ENCODE peak calls at places on chromosomes 4 and X, in seven cellular contexts. B is CD4-positive, CD25-positive, alpha-beta regulatory T cell; A is naive thymus-derived CD4-positive, alpha-beta T cell; Z is heart left ventricle; K is GM23248; Y is pancreas; D is hepatocyte. T is an unnamed sample.

GRCh38 chr4:123476089-123476488 is 79.5 kb downstream of the SPRY1 start:
- DNase-seq in A (no peak), Z (no peak), Y (no peak), K (no peak), D (no peak), B (no peak), T (no peak)

GRCh38 chr4:32789026-32789608 is 2068.9 kb downstream of the PCDH7 start:
- DNase-seq in A (no peak), B (no peak), Y (no peak), Z (no peak), D (peak; percentile 12), K (peak; percentile 45), T (no peak)

GRCh38 chrX:9533611-9534010 is 68.8 kb downstream of the TBL1X start:
- DNase-seq in A (no peak), B (no peak), K (no peak), Z (no peak), D (no peak), Y (no peak), T (no peak)

GRCh38 chr4:31086771-31087330 is 366.7 kb downstream of the PCDH7 start:
- DNase-seq in B (no peak), Y (no peak), Z (no peak), D (no peak), A (no peak), K (no peak), T (no peak)

GRCh38 chr4:99617374-99617773 is 40.3 kb downstream of the C4orf54 start:
- DNase-seq in Y (no peak), D (no peak), Z (no peak), K (peak; percentile 23), A (no peak), B (no peak), T (no peak)

GRCh38 chr4:111630705-111631104 is 514.5 kb upstream of the FAM241A start:
- DNase-seq in Y (no peak), D (peak; percentile 48), K (peak; percentile 72), Z (no peak), B (no peak), A (no peak), T (no peak)

GRCh38 chrX:120755066-120755846 is 120.4 kb downstream of the CT47B1 start:
- DNase-seq in D (peak; percentile 39), Z (no peak), Y (peak; percentile 20), A (peak; percentile 55), K (no peak), B (no peak), T (no peak)

GRCh38 chr4:70778888-70779422 is 57.2 kb downstream of the RUFY3 start:
- DNase-seq in D (peak; percentile 51), K (no peak), Z (no peak), B (no peak), Y (no peak), A (no peak), T (no peak)

GRCh38 chr4:127604949-127605709 is 27.6 kb upstream of the INTU start:
- DNase-seq in Z (no peak), Y (no peak), B (no peak), D (peak; percentile 49), K (peak; percentile 79), A (peak; percentile 1), T (no peak)

GRCh38 chr4:4694296-4694772 is 152.5 kb upstream of the STX18 start:
- DNase-seq in D (peak; percentile 70), Z (peak; percentile 55), B (no peak), A (no peak), Y (no peak), K (peak; percentile 43), T (no peak)

GRCh38 chr4:103497692-103498091 is 222.1 kb downstream of the TACR3 start:
- DNase-seq in A (no peak), Y (no peak), K (peak; percentile 7), D (no peak), B (no peak), Z (no peak), T (no peak)

GRCh38 chrX:53284684-53285447 is 3.5 kb upstream of the IQSEC2 start:
- DNase-seq in D (peak; percentile 64), Y (peak; percentile 35), A (peak; percentile 42), K (peak; percentile 61), B (peak; percentile 9), Z (peak; percentile 62), T (peak; percentile 44)

GRCh38 chrX:41561045-41561444 is 113.9 kb downstream of the NYX start:
- DNase-seq in Z (no peak), B (peak; percentile 16), D (peak; percentile 40), Y (peak; percentile 18), A (no peak), K (peak; percentile 85), T (peak; percentile 3)

GRCh38 chr4:61243962-61244361 is 43.8 kb downstream of the ADGRL3 start:
- DNase-seq in A (no peak), D (no peak), Y (no peak), Z (no peak), K (no peak), B (no peak), T (no peak)

GRCh38 chrX:56618250-56618649 is 54.8 kb downstream of the UBQLN2 start:
- DNase-seq in B (no peak), D (no peak), Z (no peak), K (no peak), Y (no peak), A (no peak), T (no peak)

GRCh38 chrX:31178769-31179125 is 106.9 kb upstream of the FTHL17 start:
- DNase-seq in Y (no peak), Z (no peak), D (no peak), B (no peak), A (no peak), K (no peak), T (no peak)

GRCh38 chr4:186557061-186557460 is 1.7 kb upstream of the MTNR1A start:
- DNase-seq in Z (no peak), D (no peak), K (peak; percentile 6), B (no peak), Y (no peak), A (no peak), T (no peak)

GRCh38 chr4:173526724-173527102 is 3.3 kb downstream of the HAND2 start:
- DNase-seq in K (no peak), Z (no peak), Y (no peak), D (no peak), A (no peak), B (no peak), T (no peak)

DNA sequence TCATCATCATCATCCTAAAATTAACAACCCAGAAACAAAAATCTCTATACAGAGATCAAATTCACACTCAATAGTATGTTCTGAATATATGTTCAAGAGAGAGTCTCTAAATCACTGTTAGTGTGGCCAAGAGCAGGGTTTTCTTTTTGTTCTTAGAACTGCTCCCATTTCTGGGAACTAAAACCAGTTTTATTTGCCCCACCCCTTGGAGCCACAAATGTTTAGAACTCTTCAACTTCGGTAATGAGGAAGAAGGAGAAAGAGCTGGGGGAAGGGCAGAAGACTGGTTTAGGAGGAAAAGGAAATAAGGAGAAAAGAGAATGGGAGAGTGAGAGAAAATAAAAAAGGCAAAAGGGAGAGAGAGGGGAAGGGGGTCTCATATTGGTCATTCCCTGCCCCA is 32.3 kb downstream of the CYBB start:
- DNase-seq in A (no peak), Z (no peak), K (no peak), B (no peak), D (no peak), Y (no peak), T (no peak)
- H3K4me1 ChIP-seq in A (no peaks in the 10 kb centered on the region), Z (no peaks in the 10 kb centered on the region), K (no peaks in the 10 kb centered on the region), B (no peaks in the 10 kb centered on the region), D (no peaks in the 10 kb centered on the region), Y (no peaks in the 10 kb centered on the region), T (no peaks in the 10 kb centered on the region)

DNA sequence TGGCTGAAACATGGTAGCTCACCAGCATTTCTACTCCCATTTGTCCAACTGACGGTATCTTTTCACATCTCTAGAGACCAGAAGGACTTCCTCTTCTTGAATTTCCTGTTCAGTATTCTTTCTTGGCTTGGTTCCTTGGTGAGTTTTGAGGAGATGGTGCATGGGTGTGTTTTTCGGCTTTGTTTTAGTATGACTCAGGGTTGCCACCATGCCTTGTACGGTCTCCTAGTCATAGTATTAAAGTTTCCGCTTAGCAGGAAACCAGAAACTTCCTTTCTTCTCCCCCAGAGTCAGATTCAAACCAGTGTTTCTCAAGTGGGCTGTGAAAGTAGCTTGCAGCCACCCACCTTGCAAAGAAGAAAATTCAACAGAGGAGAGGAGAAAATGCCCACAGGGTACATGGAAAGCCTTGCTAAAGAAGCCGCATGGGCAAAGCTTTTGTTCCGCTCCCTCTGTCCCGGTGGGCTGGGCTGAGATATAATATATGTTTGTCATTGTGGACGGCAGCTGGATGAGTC is 5.7 kb downstream of the CD99 start:
- DNase-seq in D (no peak), Z (peak; percentile 26), B (no peak), A (peak; percentile 58), Y (no peak), K (peak; percentile 96), T (no peak)
- H3K27ac ChIP-seq in D (peak overlapping the region; percentile 15), Z (no peak overlapping the region), B (peak overlapping the region; percentile 72), A (peak overlapping the region; percentile 18), Y (no peak overlapping the region), K (peak overlapping the region; percentile 86), T (peak overlapping the region; percentile 95)

DNA sequence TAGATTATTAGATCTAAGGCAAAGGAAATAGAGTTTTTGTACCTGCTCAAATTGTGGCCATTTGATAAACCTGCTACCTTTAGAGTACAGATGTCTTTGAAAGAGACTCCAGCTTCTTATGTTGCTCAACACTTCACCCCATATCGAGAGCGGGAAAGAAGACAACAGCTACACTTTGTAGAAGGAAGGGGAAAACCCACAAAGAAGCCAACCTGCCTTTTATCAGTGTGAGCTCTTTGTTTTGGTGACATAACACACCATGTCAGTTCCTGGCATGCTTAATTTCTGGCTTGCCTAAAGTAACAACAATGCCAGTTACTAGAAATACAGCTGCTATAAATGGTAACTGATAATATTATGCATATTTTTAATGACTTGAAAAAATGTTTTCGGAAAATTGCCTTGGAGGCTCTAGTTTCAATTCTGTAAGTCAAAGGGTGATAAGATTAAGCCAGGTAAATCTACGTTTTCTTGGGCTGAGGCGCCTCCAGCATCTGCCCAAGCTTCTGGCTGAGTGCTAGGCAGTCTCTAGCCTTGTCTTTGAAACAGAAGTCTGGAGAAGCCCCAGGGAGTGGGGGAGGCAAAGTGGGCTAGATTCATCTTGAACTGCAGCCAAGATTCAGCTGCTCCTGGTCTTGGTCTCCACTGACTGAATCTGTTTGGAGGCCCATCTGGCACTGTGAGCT is 186.9 kb upstream of the LEF1 start:
- DNase-seq in K (no peak), B (no peak), Z (no peak), D (no peak), A (peak; percentile 92), Y (no peak), T (no peak)
- H3K4me3 ChIP-seq in K (no peak overlapping the region), B (peak overlapping the region; percentile 23), Z (no peak overlapping the region), D (no peak overlapping the region), A (peak overlapping the region; percentile 20), Y (no peak overlapping the region), T (no peak overlapping the region)

DNA sequence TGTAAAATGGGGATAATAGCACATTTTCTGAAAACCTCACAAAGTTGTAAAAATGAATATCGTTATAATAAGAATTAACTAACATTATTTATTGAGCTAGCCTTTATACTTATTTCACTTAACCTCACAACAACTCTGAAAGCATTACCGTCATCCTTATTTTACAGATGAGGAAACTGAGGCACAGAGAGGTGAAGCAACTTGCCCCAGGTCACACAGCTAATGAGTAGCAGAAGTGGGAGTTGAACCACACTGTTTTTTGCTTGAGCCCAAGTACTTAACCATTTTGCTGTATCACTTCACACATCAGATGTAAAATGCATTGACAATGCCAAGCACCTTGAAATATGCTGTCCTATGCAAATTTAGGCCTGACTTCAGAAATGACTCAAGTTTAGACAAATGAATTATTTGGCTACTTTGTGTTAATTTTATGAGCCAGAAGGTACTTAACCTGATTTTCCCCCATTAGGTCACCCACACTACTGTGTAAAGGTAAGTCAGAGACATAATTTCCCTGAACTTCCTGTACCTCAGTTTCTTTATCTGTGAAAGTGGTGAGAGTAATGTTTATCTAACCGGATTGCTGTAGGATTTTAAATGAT is 23.1 kb downstream of the CD40LG start:
- DNase-seq in Z (no peak), B (no peak), D (no peak), K (no peak), A (no peak), Y (no peak), T (no peak)
- H3K4me1 ChIP-seq in Z (no peaks in the 10 kb centered on the region), B (peaks cover 36% of the 10 kb centered on the region), D (no peaks in the 10 kb centered on the region), K (no peaks in the 10 kb centered on the region), A (peaks cover 46% of the 10 kb centered on the region), Y (no peaks in the 10 kb centered on the region), T (no peaks in the 10 kb centered on the region)